ENCODE peak calls at places on chromosomes 6 and 20, in eight cellular contexts. One of them, this sample, is unnamed.

GRCh38 chr6:125232466-125232865 is 69.3 kb downstream of the HDDC2 start:
- DNase-seq in adrenal gland: no peak
- DNase-seq in GM12878: no peak
- DNase-seq in mucosa of descending colon: no peak
- DNase-seq in AG04450: no peak
- DNase-seq in psoas muscle: no peak
- DNase-seq in fibroblast of lung: peak; percentile 9
- DNase-seq in spleen: no peak
- DNase-seq in this sample: no peak

GRCh38 chr6:53648571-53648970 is 17.0 kb downstream of the KLHL31 start:
- DNase-seq in adrenal gland: no peak
- DNase-seq in GM12878: no peak
- DNase-seq in mucosa of descending colon: no peak
- DNase-seq in AG04450: no peak
- DNase-seq in psoas muscle: no peak
- DNase-seq in fibroblast of lung: peak; percentile 54
- DNase-seq in spleen: no peak
- DNase-seq in this sample: no peak

GRCh38 chr6:147970970-147971369 is 371.7 kb upstream of the SASH1 start:
- DNase-seq in adrenal gland: no peak
- DNase-seq in GM12878: no peak
- DNase-seq in mucosa of descending colon: no peak
- DNase-seq in AG04450: no peak
- DNase-seq in psoas muscle: no peak
- DNase-seq in fibroblast of lung: peak; percentile 47
- DNase-seq in spleen: no peak
- DNase-seq in this sample: no peak

GRCh38 chr6:51753635-51754034 is 333.8 kb downstream of the PKHD1 start:
- DNase-seq in adrenal gland: no peak
- DNase-seq in GM12878: no peak
- DNase-seq in mucosa of descending colon: no peak
- DNase-seq in AG04450: no peak
- DNase-seq in psoas muscle: no peak
- DNase-seq in fibroblast of lung: no peak
- DNase-seq in spleen: no peak
- DNase-seq in this sample: peak; percentile 17

GRCh38 chr6:16438677-16439615 is 200.6 kb downstream of the GMPR start:
- DNase-seq in adrenal gland: no peak
- DNase-seq in GM12878: peak; percentile 53
- DNase-seq in mucosa of descending colon: no peak
- DNase-seq in AG04450: peak; percentile 4
- DNase-seq in psoas muscle: no peak
- DNase-seq in fibroblast of lung: peak; percentile 75
- DNase-seq in spleen: no peak
- DNase-seq in this sample: no peak

GRCh38 chr20:56875803-56876202 is 246.7 kb downstream of the TFAP2C start:
- DNase-seq in adrenal gland: no peak
- DNase-seq in GM12878: no peak
- DNase-seq in mucosa of descending colon: no peak
- DNase-seq in AG04450: no peak
- DNase-seq in psoas muscle: no peak
- DNase-seq in fibroblast of lung: no peak
- DNase-seq in spleen: no peak
- DNase-seq in this sample: no peak

GRCh38 chr6:52640170-52640569 is 30.7 kb upstream of the TMEM14A start:
- DNase-seq in adrenal gland: no peak
- DNase-seq in GM12878: no peak
- DNase-seq in mucosa of descending colon: no peak
- DNase-seq in AG04450: no peak
- DNase-seq in psoas muscle: no peak
- DNase-seq in fibroblast of lung: peak; percentile 64
- DNase-seq in spleen: no peak
- DNase-seq in this sample: no peak

GRCh38 chr6:2999005-2999620 is 581 bp upstream of the NQO2 start:
- DNase-seq in adrenal gland: peak; percentile 95
- DNase-seq in GM12878: no peak
- DNase-seq in mucosa of descending colon: peak; percentile 88
- DNase-seq in AG04450: no peak
- DNase-seq in psoas muscle: peak; percentile 85
- DNase-seq in fibroblast of lung: peak; percentile 91
- DNase-seq in spleen: no peak
- DNase-seq in this sample: no peak

GRCh38 chr6:138499303-138499991 is at the start of gene NHSL1:
- DNase-seq in adrenal gland: no peak
- DNase-seq in GM12878: peak; percentile 34
- DNase-seq in mucosa of descending colon: no peak
- DNase-seq in AG04450: no peak
- DNase-seq in psoas muscle: no peak
- DNase-seq in fibroblast of lung: peak; percentile 6
- DNase-seq in spleen: no peak
- DNase-seq in this sample: no peak

GRCh38 chr6:169158182-169158573 is 95.5 kb downstream of the THBS2 start:
- DNase-seq in adrenal gland: peak; percentile 78
- DNase-seq in GM12878: no peak
- DNase-seq in mucosa of descending colon: no peak
- DNase-seq in AG04450: no peak
- DNase-seq in psoas muscle: peak; percentile 64
- DNase-seq in fibroblast of lung: peak; percentile 94
- DNase-seq in spleen: no peak
- DNase-seq in this sample: peak; percentile 82

GRCh38 chr6:26660096-26660425 is 515 bp upstream of the ZNF322 start:
- DNase-seq in adrenal gland: no peak
- DNase-seq in GM12878: no peak
- DNase-seq in mucosa of descending colon: no peak
- DNase-seq in AG04450: no peak
- DNase-seq in psoas muscle: no peak
- DNase-seq in fibroblast of lung: peak; percentile 31
- DNase-seq in spleen: no peak
- DNase-seq in this sample: no peak

GRCh38 chr20:24376523-24377085 is 92.8 kb upstream of the SYNDIG1 start:
- DNase-seq in adrenal gland: no peak
- DNase-seq in GM12878: no peak
- DNase-seq in mucosa of descending colon: no peak
- DNase-seq in AG04450: peak; percentile 21
- DNase-seq in psoas muscle: no peak
- DNase-seq in fibroblast of lung: peak; percentile 91
- DNase-seq in spleen: no peak
- DNase-seq in this sample: no peak

GRCh38 chr20:10376271-10377075 is 57.5 kb downstream of the MKKS start:
- DNase-seq in adrenal gland: no peak
- DNase-seq in GM12878: no peak
- DNase-seq in mucosa of descending colon: no peak
- DNase-seq in AG04450: no peak
- DNase-seq in psoas muscle: no peak
- DNase-seq in fibroblast of lung: no peak
- DNase-seq in spleen: no peak
- DNase-seq in this sample: no peak

GRCh38 chr20:36390719-36391415 is 84.7 kb downstream of the DLGAP4 start:
- DNase-seq in adrenal gland: no peak
- DNase-seq in GM12878: no peak
- DNase-seq in mucosa of descending colon: no peak
- DNase-seq in AG04450: no peak
- DNase-seq in psoas muscle: no peak
- DNase-seq in fibroblast of lung: no peak
- DNase-seq in spleen: no peak
- DNase-seq in this sample: no peak

GRCh38 chr6:35056952-35057351 is 84.2 kb downstream of the TCP11 start:
- DNase-seq in adrenal gland: no peak
- DNase-seq in GM12878: no peak
- DNase-seq in mucosa of descending colon: no peak
- DNase-seq in AG04450: no peak
- DNase-seq in psoas muscle: no peak
- DNase-seq in fibroblast of lung: no peak
- DNase-seq in spleen: peak; percentile 37
- DNase-seq in this sample: no peak

GRCh38 chr20:9054176-9054575 is 14.7 kb upstream of the PLCB4 start:
- DNase-seq in adrenal gland: no peak
- DNase-seq in GM12878: no peak
- DNase-seq in mucosa of descending colon: no peak
- DNase-seq in AG04450: no peak
- DNase-seq in psoas muscle: no peak
- DNase-seq in fibroblast of lung: peak; percentile 54
- DNase-seq in spleen: no peak
- DNase-seq in this sample: no peak

GRCh38 chr6:41723178-41723935 is 12.1 kb downstream of the TFEB start:
- DNase-seq in adrenal gland: peak; percentile 91
- DNase-seq in GM12878: no peak
- DNase-seq in mucosa of descending colon: peak; percentile 89
- DNase-seq in AG04450: peak; percentile 65
- DNase-seq in psoas muscle: peak; percentile 84
- DNase-seq in fibroblast of lung: peak; percentile 89
- DNase-seq in spleen: peak; percentile 96
- DNase-seq in this sample: peak; percentile 90

GRCh38 chr6:2952557-2953095 is 18.7 kb downstream of the SERPINB6 start:
- DNase-seq in adrenal gland: peak; percentile 95
- DNase-seq in GM12878: no peak
- DNase-seq in mucosa of descending colon: peak; percentile 85
- DNase-seq in AG04450: peak; percentile 75
- DNase-seq in psoas muscle: peak; percentile 80
- DNase-seq in fibroblast of lung: peak; percentile 87
- DNase-seq in spleen: peak; percentile 88
- DNase-seq in this sample: peak; percentile 89

GRCh38 chr6:81753709-81754678 is 1.5 kb upstream of the TENT5A start:
- DNase-seq in adrenal gland: peak; percentile 96
- DNase-seq in GM12878: no peak
- DNase-seq in mucosa of descending colon: peak; percentile 92
- DNase-seq in AG04450: no peak
- DNase-seq in psoas muscle: peak; percentile 88
- DNase-seq in fibroblast of lung: peak; percentile 61
- DNase-seq in spleen: peak; percentile 98
- DNase-seq in this sample: peak; percentile 95

GRCh38 chr6:166671434-166672061 is 44.5 kb upstream of the RPS6KA2 start:
- DNase-seq in adrenal gland: peak; percentile 85
- DNase-seq in GM12878: no peak
- DNase-seq in mucosa of descending colon: no peak
- DNase-seq in AG04450: no peak
- DNase-seq in psoas muscle: no peak
- DNase-seq in fibroblast of lung: peak; percentile 44
- DNase-seq in spleen: no peak
- DNase-seq in this sample: peak; percentile 76

GRCh38 chr6:160028487-160029275 is 59.8 kb downstream of the IGF2R start:
- DNase-seq in adrenal gland: no peak
- DNase-seq in GM12878: no peak
- DNase-seq in mucosa of descending colon: no peak
- DNase-seq in AG04450: no peak
- DNase-seq in psoas muscle: no peak
- DNase-seq in fibroblast of lung: no peak
- DNase-seq in spleen: no peak
- DNase-seq in this sample: peak; percentile 21

DNA sequence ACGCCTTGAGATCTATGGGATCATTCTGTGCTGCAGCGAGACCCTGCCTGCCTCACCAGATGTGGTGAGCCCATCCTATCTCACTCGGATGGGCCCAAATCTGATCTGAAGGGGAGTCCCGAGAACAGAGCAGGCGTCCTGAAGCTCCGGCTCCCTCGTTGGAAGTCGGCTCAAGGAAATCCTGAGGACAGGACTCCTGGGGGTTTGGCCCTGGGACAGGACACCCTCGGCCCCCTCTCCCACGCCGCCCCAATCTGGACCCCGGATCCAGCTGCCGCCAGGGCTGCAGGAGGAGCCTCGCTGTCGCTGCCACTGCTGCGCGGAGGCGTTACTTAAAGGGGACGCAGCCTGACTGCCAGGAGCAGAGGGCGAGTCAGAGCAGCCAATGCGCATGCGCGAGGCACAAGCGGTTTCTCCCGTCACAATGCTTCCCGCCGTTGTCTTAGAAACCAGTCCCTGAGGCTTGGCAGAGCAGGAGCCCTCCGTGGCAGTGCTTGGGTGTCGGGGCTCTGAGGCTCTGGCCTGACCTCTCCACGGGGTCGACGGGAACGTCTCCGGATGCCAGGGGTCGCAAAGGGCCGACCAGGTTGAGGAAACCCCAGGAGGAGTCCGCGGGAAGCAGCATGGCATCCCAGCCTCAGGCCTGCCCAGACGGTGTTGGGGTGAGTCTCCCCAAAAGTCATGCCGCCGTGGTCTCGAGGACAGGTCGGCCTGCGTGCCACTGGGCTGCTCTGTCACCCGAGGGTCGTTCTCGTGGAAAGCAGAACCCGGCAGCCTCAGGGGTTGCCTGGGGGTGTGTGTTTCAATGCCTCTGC is 1567.8 kb upstream of the DEFB115 start:
- DNase-seq in adrenal gland: no peak
- DNase-seq in GM12878: no peak
- DNase-seq in mucosa of descending colon: peak; percentile 41
- DNase-seq in AG04450: no peak
- DNase-seq in psoas muscle: no peak
- DNase-seq in fibroblast of lung: no peak
- DNase-seq in spleen: no peak
- DNase-seq in this sample: peak; percentile 28
- H3K9me3 ChIP-seq in adrenal gland: no peaks in the 10 kb centered on the region
- H3K9me3 ChIP-seq in GM12878: no peaks in the 10 kb centered on the region
- H3K9me3 ChIP-seq in mucosa of descending colon: peaks cover 53% of the 10 kb centered on the region
- H3K9me3 ChIP-seq in AG04450: peaks cover 35% of the 10 kb centered on the region
- H3K9me3 ChIP-seq in psoas muscle: no peaks in the 10 kb centered on the region
- H3K9me3 ChIP-seq in fibroblast of lung: no peaks in the 10 kb centered on the region
- H3K9me3 ChIP-seq in spleen: peaks cover 24% of the 10 kb centered on the region
- H3K9me3 ChIP-seq in this sample: no peaks in the 10 kb centered on the region

GRCh38 chr20:8021541-8022269 is 2.1 kb upstream of the TMX4 start:
- DNase-seq in adrenal gland: peak; percentile 60
- DNase-seq in GM12878: no peak
- DNase-seq in mucosa of descending colon: no peak
- DNase-seq in AG04450: no peak
- DNase-seq in psoas muscle: no peak
- DNase-seq in fibroblast of lung: no peak
- DNase-seq in spleen: no peak
- DNase-seq in this sample: peak; percentile 29
- H3K4me3 ChIP-seq in adrenal gland: no peak overlapping the region
- H3K4me3 ChIP-seq in GM12878: no peak overlapping the region
- H3K4me3 ChIP-seq in mucosa of descending colon: no peak overlapping the region
- H3K4me3 ChIP-seq in AG04450: no peak overlapping the region
- H3K4me3 ChIP-seq in psoas muscle: no peak overlapping the region
- H3K4me3 ChIP-seq in fibroblast of lung: no peak overlapping the region
- H3K4me3 ChIP-seq in spleen: no peak overlapping the region
- H3K4me3 ChIP-seq in this sample: no peak overlapping the region

GRCh38 chr6:165272585-165272984 is 36.8 kb downstream of the C6orf118 start:
- DNase-seq in adrenal gland: no peak
- DNase-seq in GM12878: no peak
- DNase-seq in mucosa of descending colon: no peak
- DNase-seq in AG04450: no peak
- DNase-seq in psoas muscle: no peak
- DNase-seq in fibroblast of lung: no peak
- DNase-seq in spleen: no peak
- DNase-seq in this sample: no peak
- H3K9me3 ChIP-seq in adrenal gland: no peaks in the 10 kb centered on the region
- H3K9me3 ChIP-seq in GM12878: no peaks in the 10 kb centered on the region
- H3K9me3 ChIP-seq in mucosa of descending colon: peaks cover 28% of the 10 kb centered on the region
- H3K9me3 ChIP-seq in AG04450: peaks cover 35% of the 10 kb centered on the region
- H3K9me3 ChIP-seq in psoas muscle: no peaks in the 10 kb centered on the region
- H3K9me3 ChIP-seq in fibroblast of lung: no peaks in the 10 kb centered on the region
- H3K9me3 ChIP-seq in spleen: no peaks in the 10 kb centered on the region
- H3K9me3 ChIP-seq in this sample: no peaks in the 10 kb centered on the region

DNA sequence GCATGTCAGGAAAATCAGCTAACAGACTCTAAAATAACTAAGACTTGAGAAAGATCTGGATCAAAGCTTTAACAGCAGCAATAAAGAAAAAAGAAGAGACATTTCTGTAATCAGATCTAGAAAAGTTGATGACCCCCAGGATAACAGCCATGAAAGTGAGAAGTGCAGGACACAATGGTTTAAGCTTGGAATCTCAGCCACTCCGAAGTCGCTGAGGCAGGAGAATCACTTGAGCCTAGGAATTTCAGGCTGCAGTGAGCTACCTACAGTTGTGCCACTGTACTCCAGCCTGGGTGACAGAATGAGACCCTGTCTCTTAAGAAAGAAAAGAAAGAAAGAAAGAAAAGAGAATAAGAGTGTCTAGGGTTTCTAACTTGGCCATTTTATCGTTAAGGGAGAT is 544.1 kb downstream of the CD83 start:
- DNase-seq in adrenal gland: no peak
- DNase-seq in GM12878: no peak
- DNase-seq in mucosa of descending colon: no peak
- DNase-seq in AG04450: no peak
- DNase-seq in psoas muscle: no peak
- DNase-seq in fibroblast of lung: no peak
- DNase-seq in spleen: no peak
- DNase-seq in this sample: no peak
- H3K4me3 ChIP-seq in adrenal gland: no peak overlapping the region
- H3K4me3 ChIP-seq in GM12878: no peak overlapping the region
- H3K4me3 ChIP-seq in mucosa of descending colon: no peak overlapping the region
- H3K4me3 ChIP-seq in AG04450: no peak overlapping the region
- H3K4me3 ChIP-seq in psoas muscle: no peak overlapping the region
- H3K4me3 ChIP-seq in fibroblast of lung: no peak overlapping the region
- H3K4me3 ChIP-seq in spleen: no peak overlapping the region
- H3K4me3 ChIP-seq in this sample: no peak overlapping the region